ENCODE peak calls at places on chromosomes 12 and 14, in five cellular contexts. One of them, this sample, is unnamed.

GRCh38 chr14:72666610-72667009 is 227.3 kb downstream of the DPF3 start:
- DNase-seq in WERI-Rb-1: no peak
- DNase-seq in colonic mucosa: no peak
- DNase-seq in lower leg skin: no peak
- DNase-seq in B cell: no peak
- DNase-seq in this sample: no peak

GRCh38 chr14:75435473-75435872 is 7.7 kb downstream of the JDP2 start:
- DNase-seq in WERI-Rb-1: no peak
- DNase-seq in B cell: no peak
- DNase-seq in lower leg skin: no peak
- DNase-seq in colonic mucosa: no peak
- DNase-seq in this sample: no peak

GRCh38 chr12:754871-755562 is 2.6 kb downstream of the WNK1 start:
- DNase-seq in WERI-Rb-1: no peak
- DNase-seq in B cell: peak; percentile 50
- DNase-seq in colonic mucosa: no peak
- DNase-seq in lower leg skin: no peak
- DNase-seq in this sample: peak; percentile 57

GRCh38 chr12:9132008-9132535 is 16.4 kb upstream of the A2M start:
- DNase-seq in WERI-Rb-1: no peak
- DNase-seq in B cell: no peak
- DNase-seq in colonic mucosa: no peak
- DNase-seq in lower leg skin: no peak
- DNase-seq in this sample: no peak

GRCh38 chr12:132238487-132239248 is 90.7 kb downstream of the GALNT9 start:
- DNase-seq in B cell: no peak
- DNase-seq in lower leg skin: no peak
- DNase-seq in WERI-Rb-1: no peak
- DNase-seq in colonic mucosa: no peak
- DNase-seq in this sample: no peak

GRCh38 chr14:76768201-76768656 is 7.0 kb downstream of the VASH1 start:
- DNase-seq in lower leg skin: peak; percentile 22
- DNase-seq in WERI-Rb-1: no peak
- DNase-seq in B cell: peak; percentile 69
- DNase-seq in colonic mucosa: peak; percentile 34
- DNase-seq in this sample: peak; percentile 82

GRCh38 chr12:52200086-52200782 is 8.4 kb upstream of the KRT80 start:
- DNase-seq in lower leg skin: no peak
- DNase-seq in WERI-Rb-1: peak; percentile 72
- DNase-seq in colonic mucosa: no peak
- DNase-seq in B cell: no peak
- DNase-seq in this sample: no peak

GRCh38 chr14:103518416-103519042 is 4.1 kb downstream of the CKB start:
- DNase-seq in WERI-Rb-1: peak; percentile 85
- DNase-seq in B cell: peak; percentile 72
- DNase-seq in lower leg skin: no peak
- DNase-seq in colonic mucosa: peak; percentile 78
- DNase-seq in this sample: peak; percentile 85

GRCh38 chr14:64682173-64682710 is 22.0 kb upstream of the PLEKHG3 start:
- DNase-seq in B cell: no peak
- DNase-seq in lower leg skin: no peak
- DNase-seq in colonic mucosa: peak; percentile 67
- DNase-seq in WERI-Rb-1: no peak
- DNase-seq in this sample: no peak

GRCh38 chr14:56131004-56131864 is 13.0 kb downstream of the PELI2 start:
- DNase-seq in colonic mucosa: no peak
- DNase-seq in B cell: no peak
- DNase-seq in WERI-Rb-1: no peak
- DNase-seq in lower leg skin: no peak
- DNase-seq in this sample: no peak

GRCh38 chr12:26226119-26226518 is 30.7 kb downstream of the SSPN start:
- DNase-seq in WERI-Rb-1: no peak
- DNase-seq in colonic mucosa: no peak
- DNase-seq in B cell: no peak
- DNase-seq in lower leg skin: no peak
- DNase-seq in this sample: no peak

GRCh38 chr14:105925615-105926414 is 399.4 kb downstream of the TMEM121 start:
- DNase-seq in WERI-Rb-1: no peak
- DNase-seq in colonic mucosa: no peak
- DNase-seq in lower leg skin: no peak
- DNase-seq in B cell: no peak
- DNase-seq in this sample: no peak

GRCh38 chr12:50986961-50987737 is 34.8 kb downstream of the HIGD1C start:
- DNase-seq in lower leg skin: peak; percentile 54
- DNase-seq in WERI-Rb-1: peak; percentile 47
- DNase-seq in B cell: peak; percentile 59
- DNase-seq in colonic mucosa: peak; percentile 77
- DNase-seq in this sample: peak; percentile 35

GRCh38 chr12:16168078-16168477 is 109.4 kb downstream of the SLC15A5 start:
- DNase-seq in WERI-Rb-1: no peak
- DNase-seq in lower leg skin: no peak
- DNase-seq in colonic mucosa: no peak
- DNase-seq in B cell: no peak
- DNase-seq in this sample: no peak

GRCh38 chr12:93719710-93720109 is 42.5 kb downstream of the CRADD start:
- DNase-seq in WERI-Rb-1: no peak
- DNase-seq in colonic mucosa: no peak
- DNase-seq in lower leg skin: no peak
- DNase-seq in B cell: no peak
- DNase-seq in this sample: no peak

GRCh38 chr12:12182926-12183325 is 83.9 kb downstream of the LRP6 start:
- DNase-seq in colonic mucosa: no peak
- DNase-seq in WERI-Rb-1: no peak
- DNase-seq in B cell: no peak
- DNase-seq in lower leg skin: no peak
- DNase-seq in this sample: no peak

GRCh38 chr12:52127683-52128450 is 48.4 kb downstream of the SMIM41 start:
- DNase-seq in colonic mucosa: no peak
- DNase-seq in WERI-Rb-1: no peak
- DNase-seq in B cell: no peak
- DNase-seq in lower leg skin: no peak
- DNase-seq in this sample: no peak

GRCh38 chr12:49138587-49138986 is 7.4 kb upstream of the TUBA1B start:
- DNase-seq in lower leg skin: no peak
- DNase-seq in B cell: no peak
- DNase-seq in WERI-Rb-1: no peak
- DNase-seq in colonic mucosa: no peak
- DNase-seq in this sample: no peak

GRCh38 chr12:28089363-28089762 is 100.9 kb upstream of the CCDC91 start:
- DNase-seq in B cell: no peak
- DNase-seq in lower leg skin: no peak
- DNase-seq in WERI-Rb-1: no peak
- DNase-seq in colonic mucosa: no peak
- DNase-seq in this sample: no peak

GRCh38 chr14:74380172-74380571 is 31.9 kb downstream of the VRTN start:
- DNase-seq in WERI-Rb-1: no peak
- DNase-seq in B cell: no peak
- DNase-seq in lower leg skin: no peak
- DNase-seq in colonic mucosa: no peak
- DNase-seq in this sample: no peak

GRCh38 chr14:76329951-76330350 is 46.0 kb upstream of the ESRRB start:
- DNase-seq in B cell: no peak
- DNase-seq in WERI-Rb-1: no peak
- DNase-seq in lower leg skin: no peak
- DNase-seq in colonic mucosa: no peak
- DNase-seq in this sample: no peak

GRCh38 chr14:73784065-73784987 is 67.3 kb upstream of the PTGR2 start:
- DNase-seq in lower leg skin: no peak
- DNase-seq in WERI-Rb-1: no peak
- DNase-seq in colonic mucosa: no peak
- DNase-seq in B cell: peak; percentile 35
- DNase-seq in this sample: no peak

GRCh38 chr14:89417469-89418225 is 614 bp upstream of the FOXN3 start:
- DNase-seq in WERI-Rb-1: peak; percentile 53
- DNase-seq in lower leg skin: peak; percentile 71
- DNase-seq in colonic mucosa: peak; percentile 69
- DNase-seq in B cell: peak; percentile 78
- DNase-seq in this sample: peak; percentile 62

GRCh38 chr14:90300649-90301048 is 31.1 kb downstream of the NRDE2 start:
- DNase-seq in B cell: no peak
- DNase-seq in colonic mucosa: no peak
- DNase-seq in WERI-Rb-1: no peak
- DNase-seq in lower leg skin: no peak
- DNase-seq in this sample: no peak

GRCh38 chr12:69096669-69097364 is 142.6 kb upstream of the CPSF6 start:
- DNase-seq in colonic mucosa: no peak
- DNase-seq in B cell: no peak
- DNase-seq in WERI-Rb-1: no peak
- DNase-seq in lower leg skin: no peak
- DNase-seq in this sample: no peak

GRCh38 chr14:22882529-22883190 is 362 bp upstream of the REM2 start:
- DNase-seq in colonic mucosa: peak; percentile 51
- DNase-seq in WERI-Rb-1: peak; percentile 77
- DNase-seq in lower leg skin: no peak
- DNase-seq in B cell: peak; percentile 67
- DNase-seq in this sample: peak; percentile 40

GRCh38 chr12:59657266-59657665 is 61.4 kb downstream of the SLC16A7 start:
- DNase-seq in colonic mucosa: no peak
- DNase-seq in B cell: no peak
- DNase-seq in lower leg skin: no peak
- DNase-seq in WERI-Rb-1: no peak
- DNase-seq in this sample: no peak

GRCh38 chr14:50345891-50346422 is 33.8 kb downstream of the DMAC2L start:
- DNase-seq in lower leg skin: no peak
- DNase-seq in B cell: no peak
- DNase-seq in WERI-Rb-1: no peak
- DNase-seq in colonic mucosa: no peak
- DNase-seq in this sample: no peak

GRCh38 chr14:24264298-24264697 is 1.3 kb upstream of the TGM1 start:
- DNase-seq in WERI-Rb-1: no peak
- DNase-seq in colonic mucosa: no peak
- DNase-seq in B cell: no peak
- DNase-seq in lower leg skin: no peak
- DNase-seq in this sample: no peak

GRCh38 chr14:61280526-61281185 is 482 bp downstream of the TMEM30B start:
- DNase-seq in WERI-Rb-1: no peak
- DNase-seq in lower leg skin: peak; percentile 42
- DNase-seq in colonic mucosa: peak; percentile 78
- DNase-seq in B cell: peak; percentile 51
- DNase-seq in this sample: peak; percentile 46

GRCh38 chr14:76834296-76834695 is 8.1 kb downstream of the LRRC74A start:
- DNase-seq in WERI-Rb-1: peak; percentile 50
- DNase-seq in lower leg skin: no peak
- DNase-seq in colonic mucosa: no peak
- DNase-seq in B cell: no peak
- DNase-seq in this sample: no peak

GRCh38 chr14:97219356-97220017 is 422.3 kb downstream of the VRK1 start:
- DNase-seq in B cell: no peak
- DNase-seq in colonic mucosa: no peak
- DNase-seq in lower leg skin: no peak
- DNase-seq in WERI-Rb-1: no peak
- DNase-seq in this sample: no peak

GRCh38 chr12:110282956-110283817 is 2.1 kb downstream of the ATP2A2 start:
- DNase-seq in WERI-Rb-1: no peak
- DNase-seq in lower leg skin: no peak
- DNase-seq in colonic mucosa: no peak
- DNase-seq in B cell: no peak
- DNase-seq in this sample: no peak

GRCh38 chr12:42346603-42347002 is 20.6 kb downstream of the PPHLN1 start:
- DNase-seq in lower leg skin: no peak
- DNase-seq in B cell: no peak
- DNase-seq in WERI-Rb-1: no peak
- DNase-seq in colonic mucosa: no peak
- DNase-seq in this sample: no peak
- TF ChIP-seq CTCF in lower leg skin: no peak
- TF ChIP-seq CTCF in B cell: no peak
- TF ChIP-seq CTCF in WERI-Rb-1: no peak
- TF ChIP-seq CTCF in colonic mucosa: no peak
- TF ChIP-seq CTCF in this sample: no peak

GRCh38 chr14:34874386-34875030 is 652 bp downstream of the BAZ1A start:
- DNase-seq in colonic mucosa: peak; percentile 61
- DNase-seq in lower leg skin: peak; percentile 32
- DNase-seq in B cell: peak; percentile 72
- DNase-seq in WERI-Rb-1: peak; percentile 53
- DNase-seq in this sample: peak; percentile 59
- TF ChIP-seq CTCF in colonic mucosa: no peak
- TF ChIP-seq CTCF in lower leg skin: no peak
- TF ChIP-seq CTCF in B cell: peak; percentile 23
- TF ChIP-seq CTCF in WERI-Rb-1: no peak
- TF ChIP-seq CTCF in this sample: peak; percentile 32

DNA sequence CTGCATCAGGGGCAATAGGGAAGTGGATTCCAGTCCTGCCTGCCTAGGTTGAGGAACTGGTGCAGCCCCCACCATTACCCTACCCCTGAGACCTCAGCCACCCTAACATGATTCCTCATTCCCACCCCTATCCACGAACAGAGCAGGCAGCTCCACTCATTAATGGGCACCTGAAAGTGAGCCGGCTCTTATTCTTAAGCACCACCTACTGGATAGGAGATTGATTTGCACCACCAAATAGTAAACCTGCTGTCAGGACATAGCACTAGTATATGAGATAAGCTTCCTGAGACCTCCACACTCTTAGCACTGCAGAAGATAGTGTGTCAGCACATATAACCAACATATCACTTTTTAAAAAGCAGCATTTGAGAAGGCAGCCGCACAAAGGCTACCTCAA is 573.2 kb downstream of the SOX5 start:
- DNase-seq in B cell: no peak
- DNase-seq in colonic mucosa: no peak
- DNase-seq in lower leg skin: no peak
- DNase-seq in WERI-Rb-1: no peak
- DNase-seq in this sample: no peak
- TF ChIP-seq CTCF in B cell: no peak
- TF ChIP-seq CTCF in colonic mucosa: no peak
- TF ChIP-seq CTCF in lower leg skin: no peak
- TF ChIP-seq CTCF in WERI-Rb-1: no peak
- TF ChIP-seq CTCF in this sample: no peak

GRCh38 chr12:71029302-71029701 is 108.8 kb upstream of the PTPRR start:
- DNase-seq in WERI-Rb-1: peak; percentile 34
- DNase-seq in colonic mucosa: no peak
- DNase-seq in B cell: no peak
- DNase-seq in lower leg skin: no peak
- DNase-seq in this sample: no peak

GRCh38 chr12:71027835-71028234 is 107.3 kb upstream of the PTPRR start:
- DNase-seq in B cell: no peak
- DNase-seq in WERI-Rb-1: no peak
- DNase-seq in colonic mucosa: no peak
- DNase-seq in lower leg skin: no peak
- DNase-seq in this sample: no peak

DNA sequence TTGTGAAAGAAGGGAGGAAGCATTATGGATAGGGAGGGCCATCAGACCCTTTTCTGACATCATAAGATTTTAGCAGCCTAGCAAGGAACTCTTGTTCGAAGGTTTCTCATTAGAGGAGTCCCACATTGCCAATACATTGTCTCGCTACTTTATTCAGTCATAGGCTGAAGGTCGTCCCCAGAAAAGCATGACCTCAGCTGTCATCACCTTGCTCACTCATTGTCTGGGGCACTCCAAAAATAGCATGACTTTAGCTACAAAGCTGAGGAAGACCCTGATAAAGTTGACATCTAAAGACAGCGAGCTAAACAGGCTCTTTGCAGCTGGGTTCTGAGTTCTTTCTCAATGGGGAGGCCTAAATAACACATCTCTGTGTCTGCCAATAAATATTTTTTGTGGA is 112.4 kb upstream of the PTPRR start:
- DNase-seq in colonic mucosa: no peak
- DNase-seq in lower leg skin: no peak
- DNase-seq in B cell: no peak
- DNase-seq in WERI-Rb-1: no peak
- DNase-seq in this sample: no peak
- TF ChIP-seq CTCF in colonic mucosa: no peak
- TF ChIP-seq CTCF in lower leg skin: no peak
- TF ChIP-seq CTCF in B cell: no peak
- TF ChIP-seq CTCF in WERI-Rb-1: no peak
- TF ChIP-seq CTCF in this sample: no peak

This sample was measured in GM10248.